ENCODE peak calls at places on chromosomes 12 and 14, in ten cellular contexts. B is GM23338, O is mesenchymal stem cell, M is GM23248, I is HCT116, C is A549, Q is fibroblast of lung, D is endothelial cell of umbilical vein, V is SK-N-SH, H is hepatocyte. U is an unnamed sample.

GRCh38 chr14:104085032-104085888 is at the start of gene ASPG:
- DNase-seq in V (peak), C (peak), Q (no peak), I (no peak), D (no peak), O (no peak), M (no peak), H (peak), B (peak), U (no peak)

GRCh38 chr12:25123126-25123525 is 71.8 kb downstream of the DNAI7 start:
- DNase-seq in H (no peak), M (no peak), B (no peak), C (no peak), I (no peak), D (no peak), Q (no peak), V (no peak), O (no peak), U (no peak)

GRCh38 chr14:100866666-100867630 is 36.6 kb downstream of the RTL1 start:
- DNase-seq in V (no peak), I (no peak), O (no peak), C (no peak), B (no peak), M (no peak), Q (no peak), D (no peak), H (no peak), U (no peak)

GRCh38 chr12:132144115-132145071 is at the start of the genes DDX51 and NOC4L:
- DNase-seq in Q (peak), I (peak), H (peak), C (peak), M (peak), V (peak), B (peak), O (peak), D (peak), U (peak)

GRCh38 chr14:67762051-67762450 is 54.3 kb downstream of the ZFYVE26 start:
- DNase-seq in O (no peak), C (no peak), M (no peak), V (no peak), B (no peak), Q (no peak), H (no peak), I (no peak), D (no peak), U (no peak)

GRCh38 chr12:19012965-19013364 is 116.6 kb upstream of the PLEKHA5 start:
- DNase-seq in M (no peak), C (no peak), H (no peak), B (no peak), D (peak), I (no peak), Q (no peak), O (no peak), V (no peak), U (no peak)

GRCh38 chr12:6542209-6543009 is 8.1 kb downstream of the GAPDH start:
- DNase-seq in C (peak), H (peak), I (no peak), B (no peak), D (no peak), O (no peak), V (no peak), Q (no peak), M (no peak), U (peak)

GRCh38 chr12:32896438-32897275 is at the start of gene PKP2:
- DNase-seq in M (peak), C (peak), H (peak), Q (no peak), D (peak), B (peak), V (peak), O (peak), I (peak), U (peak)

GRCh38 chr12:49200882-49201594 is 12.2 kb upstream of the TUBA1A start:
- DNase-seq in O (peak), B (peak), V (peak), M (peak), Q (peak), I (peak), H (peak), C (peak), D (peak), U (no peak)

GRCh38 chr12:3559601-3560294 is 68.7 kb downstream of the PRMT8 start:
- DNase-seq in C (no peak), H (no peak), V (no peak), B (no peak), D (no peak), M (no peak), Q (no peak), O (no peak), I (no peak), U (no peak)

GRCh38 chr12:49094104-49094948 is at the start of gene DHH:
- DNase-seq in Q (no peak), H (peak), M (peak), C (no peak), B (peak), O (peak), D (peak), V (peak), I (no peak), U (no peak)

GRCh38 chr12:117680311-117680710 is 288.5 kb downstream of the KSR2 start:
- DNase-seq in B (no peak), O (peak), M (peak), I (no peak), H (no peak), D (peak), Q (no peak), C (no peak), V (no peak), U (no peak)

GRCh38 chr12:6952121-6952859 is 1.1 kb downstream of the PTPN6 start:
- DNase-seq in D (no peak), O (no peak), M (no peak), H (no peak), B (no peak), I (no peak), Q (no peak), C (no peak), V (peak), U (no peak)

GRCh38 chr14:35687335-35687939 is 121.7 kb downstream of the RALGAPA1 start:
- DNase-seq in H (peak), V (peak), C (peak), B (peak), I (peak), Q (peak), D (peak), M (peak), O (peak), U (peak)

GRCh38 chr12:84875241-84875640 is 37.4 kb downstream of the SLC6A15 start:
- DNase-seq in O (peak), D (no peak), Q (no peak), C (no peak), H (no peak), B (peak), M (no peak), I (no peak), V (no peak), U (no peak)

GRCh38 chr14:100810861-100811461 is 15.0 kb upstream of the MEG3 start:
- DNase-seq in H (no peak), C (no peak), D (no peak), I (no peak), M (no peak), V (no peak), Q (no peak), B (no peak), O (no peak), U (no peak)

GRCh38 chr12:49345048-49345839 is 1.4 kb upstream of the DNAJC22 start:
- DNase-seq in V (peak), B (peak), O (no peak), Q (no peak), M (peak), D (no peak), C (no peak), H (peak), I (no peak), U (no peak)

GRCh38 chr14:89418976-89419375 is 1.9 kb upstream of the FOXN3 start:
- DNase-seq in C (no peak), V (no peak), M (no peak), H (no peak), D (no peak), B (no peak), I (no peak), Q (no peak), O (no peak), U (no peak)

GRCh38 chr12:111322336-111323250 is 46.3 kb downstream of the PHETA1 start:
- DNase-seq in C (no peak), V (no peak), I (no peak), O (no peak), B (no peak), H (no peak), Q (no peak), D (no peak), M (peak), U (no peak)

GRCh38 chr14:100658514-100658886 is 68.2 kb upstream of the DLK1 start:
- DNase-seq in Q (no peak), M (no peak), O (no peak), C (no peak), I (no peak), B (no peak), H (peak), V (no peak), D (no peak), U (peak)

GRCh38 chr14:90871605-90872233 is 55.5 kb upstream of the TTC7B start:
- DNase-seq in M (peak), B (no peak), Q (peak), I (no peak), H (no peak), O (peak), V (no peak), C (peak), D (peak), U (no peak)

GRCh38 chr14:67586302-67586701 is 13.8 kb downstream of the PIGH start:
- DNase-seq in V (no peak), D (no peak), Q (no peak), C (no peak), B (no peak), M (no peak), I (no peak), H (no peak), O (no peak), U (no peak)

GRCh38 chr12:86543716-86544115 is 287.5 kb upstream of the MGAT4C start:
- DNase-seq in I (no peak), C (no peak), H (no peak), B (no peak), Q (no peak), M (no peak), V (no peak), D (no peak), O (no peak), U (no peak)

GRCh38 chr14:80364274-80364673 is 153.0 kb upstream of the DIO2 start:
- DNase-seq in M (peak), Q (peak), H (peak), I (no peak), D (peak), V (peak), C (peak), O (peak), B (peak), U (peak)

GRCh38 chr12:93221841-93222240 is 155.9 kb upstream of the NUDT4 start:
- DNase-seq in C (no peak), V (no peak), I (no peak), B (no peak), D (no peak), H (no peak), M (no peak), Q (no peak), O (no peak), U (peak)

GRCh38 chr12:13941258-13942249 is 39.8 kb downstream of the GRIN2B start:
- DNase-seq in Q (peak), C (peak), I (peak), V (peak), B (peak), M (peak), O (peak), H (peak), D (peak), U (peak)

GRCh38 chr12:50523772-50524171 is 19.0 kb downstream of the DIP2B start:
- DNase-seq in V (no peak), O (no peak), D (no peak), B (no peak), M (no peak), I (no peak), Q (no peak), C (no peak), H (no peak), U (no peak)

GRCh38 chr14:103552011-103552797 is 10.3 kb downstream of the BAG5 start:
- DNase-seq in I (no peak), Q (no peak), O (no peak), M (peak), H (no peak), V (no peak), C (no peak), D (no peak), B (no peak), U (no peak)

GRCh38 chr12:53676715-53677611 is 1.1 kb upstream of the ATP5MC2 start:
- DNase-seq in V (no peak), C (no peak), D (peak), O (peak), M (peak), I (no peak), Q (peak), B (peak), H (peak), U (no peak)

GRCh38 chr14:37131205-37131604 is 41.2 kb downstream of the SLC25A21 start:
- DNase-seq in O (no peak), H (no peak), B (no peak), I (no peak), M (no peak), D (no peak), V (no peak), C (no peak), Q (no peak), U (no peak)

GRCh38 chr12:155006-155405 is 59.0 kb downstream of the SLC6A12 start:
- DNase-seq in H (no peak), B (no peak), D (no peak), V (no peak), M (no peak), O (no peak), C (no peak), Q (no peak), I (no peak), U (no peak)

GRCh38 chr12:48956279-48957140 is 777 bp downstream of the ARF3 start:
- DNase-seq in Q (peak), I (peak), V (peak), B (peak), H (peak), M (peak), D (peak), O (peak), C (peak), U (peak)

GRCh38 chr12:107356266-107356936 is 263.1 kb upstream of the CRY1 start:
- DNase-seq in V (no peak), M (peak), B (no peak), C (peak), D (no peak), I (no peak), Q (peak), H (peak), O (peak), U (peak)

GRCh38 chr12:120826335-120826734 is 77.8 kb downstream of the SPPL3 start:
- DNase-seq in D (no peak), H (no peak), M (no peak), O (no peak), Q (no peak), V (no peak), B (no peak), C (no peak), I (no peak), U (no peak)

GRCh38 chr12:120825337-120825736 is 78.8 kb downstream of the SPPL3 start:
- DNase-seq in V (no peak), H (no peak), Q (no peak), I (no peak), B (no peak), C (no peak), O (peak), D (no peak), M (no peak), U (peak)

GRCh38 chr12:120820885-120821510 is 83.2 kb downstream of the SPPL3 start:
- DNase-seq in H (no peak), D (no peak), B (no peak), O (no peak), Q (no peak), M (no peak), C (no peak), I (no peak), V (no peak), U (no peak)

GRCh38 chr12:120821878-120822277 is 82.3 kb downstream of the SPPL3 start:
- DNase-seq in H (no peak), V (no peak), O (no peak), B (no peak), M (no peak), I (no peak), C (no peak), Q (no peak), D (no peak), U (no peak)

GRCh38 chr12:120822832-120823503 is 81.2 kb downstream of the SPPL3 start:
- DNase-seq in H (no peak), V (no peak), M (no peak), Q (no peak), B (peak), I (no peak), O (no peak), C (no peak), D (no peak), U (no peak)
- H3K4me2 ChIP-seq in H (no peak), V (no peak), M (no peak), Q (no peak), B (peak), I (no peak), O (no peak), C (no peak), D (no peak), U (no peak)

DNA sequence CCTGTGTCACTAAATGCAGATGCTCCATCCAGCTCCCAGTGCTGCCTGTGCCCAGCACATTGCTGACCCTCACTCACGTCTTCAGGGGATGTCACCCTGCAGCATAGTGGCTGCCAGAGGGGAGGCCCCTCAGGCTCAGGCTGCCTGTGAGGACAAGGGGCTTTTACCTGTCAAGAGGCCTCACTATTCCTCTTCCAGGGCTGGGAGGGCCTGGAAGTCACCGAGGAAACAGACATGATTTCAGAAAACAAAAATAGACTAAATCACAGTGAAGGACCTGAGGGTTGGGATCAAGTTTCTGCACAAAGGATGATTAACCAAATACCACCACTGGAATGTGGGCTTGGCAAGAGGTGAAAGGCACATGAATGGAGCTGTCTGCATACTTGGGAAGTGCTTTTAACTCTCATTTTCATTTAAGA is 1202.3 kb downstream of the BCL11B start:
- DNase-seq in I (no peak), O (no peak), V (no peak), B (peak), H (peak), C (peak), D (no peak), Q (no peak), M (peak), U (peak)
- H3K4me2 ChIP-seq in I (no peak), O (no peak), V (no peak), B (peak), H (no peak), C (no peak), D (no peak), Q (no peak), M (no peak), U (no peak)

GRCh38 chr14:21917699-21918436 is 244.2 kb upstream of the OR4E1 start:
- DNase-seq in M (peak), B (peak), V (peak), C (peak), D (peak), Q (peak), I (peak), O (peak), H (peak), U (peak)
- H3K4me2 ChIP-seq in M (peak), B (no peak), V (peak), C (peak), D (peak), Q (peak), I (peak), O (no peak), H (peak), U (peak)

DNA sequence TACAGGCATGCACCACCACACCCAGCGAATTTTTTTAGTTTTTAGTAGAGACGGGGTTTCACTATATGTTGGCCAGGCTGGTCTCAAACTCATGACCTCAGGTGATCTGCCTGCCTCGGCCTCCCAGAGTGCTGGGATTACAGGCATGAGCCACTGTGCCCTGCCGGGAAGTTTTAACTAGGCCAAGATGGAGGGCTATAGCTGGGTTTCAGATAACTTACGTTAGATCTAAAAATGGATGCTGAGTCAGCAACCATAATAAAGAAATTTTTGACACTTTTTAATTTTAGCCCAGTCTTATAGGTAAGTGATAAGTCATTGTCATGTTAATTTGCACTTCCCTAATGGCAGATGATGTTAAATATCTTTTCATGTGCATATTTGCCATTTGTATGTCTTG is 14.4 kb downstream of the ZDHHC17 start:
- DNase-seq in D (no peak), B (no peak), H (no peak), V (no peak), M (no peak), I (no peak), C (no peak), O (no peak), Q (no peak), U (no peak)
- H3K4me2 ChIP-seq in D (no peak), B (no peak), H (no peak), V (no peak), M (no peak), I (no peak), C (no peak), O (no peak), Q (no peak), U (no peak)

GRCh38 chr12:64824500-64825142 is at the start of gene TBC1D30:
- DNase-seq in O (peak), B (peak), H (peak), M (peak), D (peak), V (peak), C (no peak), Q (no peak), I (no peak), U (no peak)
- H3K4me2 ChIP-seq in O (peak), B (peak), H (peak), M (peak), D (peak), V (peak), C (no peak), Q (peak), I (no peak), U (peak)

GRCh38 chr14:61125314-61126082 is 144.5 kb downstream of the SLC38A6 start:
- DNase-seq in V (no peak), H (no peak), B (no peak), D (no peak), M (no peak), Q (no peak), O (no peak), I (no peak), C (no peak), U (no peak)
- H3K4me2 ChIP-seq in V (no peak), H (no peak), B (no peak), D (peak), M (no peak), Q (no peak), O (no peak), I (no peak), C (no peak), U (peak)

DNA sequence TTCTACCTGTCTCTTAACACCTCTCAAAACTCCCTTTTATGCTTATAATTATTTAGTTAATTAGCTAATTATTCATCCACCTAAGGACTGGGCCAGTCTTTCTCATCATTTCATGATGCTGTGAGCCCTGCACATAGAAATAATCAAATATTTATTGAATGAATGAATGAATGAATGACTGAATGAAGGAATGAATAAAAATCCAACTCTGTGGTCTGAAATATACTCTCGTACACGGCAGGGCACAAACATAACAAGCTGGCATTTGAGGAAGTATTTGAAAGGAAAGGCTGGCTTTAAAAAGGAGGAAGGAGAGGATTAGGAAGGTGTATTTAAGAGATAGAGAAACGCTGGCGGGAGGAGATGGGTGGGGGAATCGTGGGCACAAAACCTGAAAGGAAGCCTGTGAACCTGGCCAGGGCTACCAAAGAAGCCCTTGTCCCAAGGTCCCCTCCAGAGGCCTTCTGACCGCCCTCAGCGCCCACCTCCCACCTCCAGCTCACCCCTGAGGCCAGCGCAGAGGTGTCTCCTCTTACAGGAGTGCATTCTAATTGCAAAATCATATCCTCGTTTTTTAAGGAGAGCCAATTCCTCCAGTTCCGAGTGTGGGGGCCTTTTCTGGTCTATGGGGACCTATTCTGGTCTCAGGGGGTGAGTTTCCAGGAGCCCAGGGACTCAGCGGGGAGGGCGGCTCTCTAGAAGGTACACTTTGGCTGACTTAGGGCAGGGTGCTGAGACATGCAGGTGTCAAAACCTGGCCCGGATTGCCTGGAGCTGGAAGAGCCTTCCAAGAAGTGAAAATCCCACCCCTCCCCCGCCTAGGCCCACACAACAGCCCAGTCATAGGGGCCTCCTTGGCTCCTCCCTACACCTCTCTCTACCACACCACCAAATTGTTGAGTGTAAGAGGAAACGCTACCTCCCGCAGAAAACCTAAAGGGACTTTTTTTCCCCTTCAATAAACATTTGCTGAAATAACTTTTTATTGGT is 8.7 kb upstream of the JDP2 start:
- DNase-seq in I (peak), V (no peak), C (peak), H (peak), M (no peak), O (no peak), B (peak), Q (no peak), D (no peak), U (no peak)
- H3K4me2 ChIP-seq in I (peak), V (no peak), C (peak), H (peak), M (no peak), O (peak), B (peak), Q (no peak), D (no peak), U (peak)

U was measured in HepG2.